ENCODE peak calls at places on chromosomes 6 and 20, in four cellular contexts. O is endothelial cell of umbilical vein, W is A549, B is GM12878. C is an unnamed sample.

GRCh38 chr6:166306378-166307081 is 1.7 kb downstream of the PRR18 start:
- DNase-seq in W (no peak), O (no peak), B (no peak), C (peak; percentile 35)

GRCh38 chr20:32479697-32480140 is 105.4 kb downstream of the NOL4L start:
- DNase-seq in B (no peak), W (no peak), O (no peak), C (no peak)

GRCh38 chr6:135323202-135323668 is 142.1 kb downstream of the MYB start:
- DNase-seq in W (no peak), B (peak; percentile 72), O (no peak), C (peak; percentile 98)

GRCh38 chr6:24858154-24858801 is 59.6 kb upstream of the ARMH2 start:
- DNase-seq in W (no peak), B (peak; percentile 41), O (peak; percentile 10), C (peak; percentile 92)

GRCh38 chr6:148525453-148525852 is 182.8 kb downstream of the SASH1 start:
- DNase-seq in B (no peak), W (no peak), O (no peak), C (no peak)

GRCh38 chr20:49615401-49616153 is 47.6 kb upstream of the PTGIS start:
- DNase-seq in W (peak; percentile 83), O (no peak), B (no peak), C (no peak)

GRCh38 chr20:45032781-45033180 is 66.5 kb downstream of the STK4 start:
- DNase-seq in B (no peak), O (no peak), W (no peak), C (no peak)

GRCh38 chr6:43913388-43914271 is 143.6 kb downstream of the VEGFA start:
- DNase-seq in O (no peak), W (no peak), B (no peak), C (no peak)

GRCh38 chr6:64280569-64280968 is 645.0 kb downstream of the PHF3 start:
- DNase-seq in O (peak; percentile 45), B (no peak), W (no peak), C (peak; percentile 40)

GRCh38 chr6:135162678-135163439 is 18.2 kb upstream of the MYB start:
- DNase-seq in B (no peak), W (peak; percentile 43), O (peak; percentile 35), C (peak; percentile 67)

GRCh38 chr6:168908887-168909286 is 344.8 kb downstream of the THBS2 start:
- DNase-seq in W (peak; percentile 10), B (no peak), O (no peak), C (no peak)

GRCh38 chr6:46772754-46773153 is 20.4 kb upstream of the MEP1A start:
- DNase-seq in B (peak; percentile 9), W (no peak), O (no peak), C (peak; percentile 94)

GRCh38 chr20:41005361-41005729 is 23.3 kb upstream of the TOP1 start:
- DNase-seq in B (no peak), W (peak; percentile 54), O (peak; percentile 98), C (no peak)

GRCh38 chr6:128350416-128351254 is 169.8 kb downstream of the PTPRK start:
- DNase-seq in O (no peak), B (no peak), W (peak; percentile 6), C (no peak)

GRCh38 chr20:46883847-46884246 is 10.8 kb upstream of the EYA2 start:
- DNase-seq in B (no peak), W (no peak), O (no peak), C (no peak)

GRCh38 chr6:170102038-170102437 is 188.8 kb downstream of the DLL1 start:
- DNase-seq in W (no peak), O (no peak), B (no peak), C (peak; percentile 78)

GRCh38 chr6:18457065-18457817 is 70.1 kb downstream of the RNF144B start:
- DNase-seq in W (no peak), B (no peak), O (no peak), C (no peak)

GRCh38 chr6:80618953-80619352 is 512.5 kb downstream of the BCKDHB start:
- DNase-seq in O (no peak), W (no peak), B (no peak), C (no peak)

GRCh38 chr6:169490830-169491229 is 211.0 kb downstream of the WDR27 start:
- DNase-seq in W (no peak), B (no peak), O (peak; percentile 28), C (no peak)

GRCh38 chr6:7100072-7100750 is 7.5 kb upstream of the RREB1 start:
- DNase-seq in W (no peak), B (no peak), O (peak; percentile 30), C (peak; percentile 72)

GRCh38 chr6:54632984-54633565 is 213.5 kb upstream of the FAM83B start:
- DNase-seq in O (no peak), W (no peak), B (no peak), C (no peak)

GRCh38 chr20:58693226-58694006 is 816 bp downstream of the NPEPL1 start:
- DNase-seq in B (no peak), O (peak; percentile 20), W (peak; percentile 6), C (peak; percentile 19)

GRCh38 chr6:28802417-28803336 is 121.1 kb downstream of the TRIM27 start:
- DNase-seq in W (no peak), B (no peak), O (peak; percentile 25), C (peak; percentile 90)

GRCh38 chr6:124963416-124964083 is 1.3 kb downstream of the RNF217 start:
- DNase-seq in O (peak; percentile 75), W (no peak), B (no peak), C (no peak)

GRCh38 chr20:57329608-57330221 is at the start of gene SPO11:
- DNase-seq in O (no peak), W (no peak), B (no peak), C (peak; percentile 23)

GRCh38 chr6:98579941-98580340 is 254.4 kb upstream of the POU3F2 start:
- DNase-seq in O (no peak), B (no peak), W (no peak), C (no peak)
- TF ChIP-seq MYC in O (no peak), B (no peak), W (no peak), C (no peak)

GRCh38 chr20:62262064-62262463 is 23.7 kb downstream of the OSBPL2 start:
- DNase-seq in O (no peak), B (no peak), W (no peak), C (no peak)

GRCh38 chr20:62254021-62254724 is 15.9 kb downstream of the OSBPL2 start:
- DNase-seq in B (no peak), W (no peak), O (no peak), C (no peak)

GRCh38 chr20:62259294-62259565 is 20.9 kb downstream of the OSBPL2 start:
- DNase-seq in O (no peak), B (no peak), W (no peak), C (no peak)

GRCh38 chr20:62255976-62256375 is 17.7 kb downstream of the OSBPL2 start:
- DNase-seq in B (no peak), W (no peak), O (no peak), C (no peak)

DNA sequence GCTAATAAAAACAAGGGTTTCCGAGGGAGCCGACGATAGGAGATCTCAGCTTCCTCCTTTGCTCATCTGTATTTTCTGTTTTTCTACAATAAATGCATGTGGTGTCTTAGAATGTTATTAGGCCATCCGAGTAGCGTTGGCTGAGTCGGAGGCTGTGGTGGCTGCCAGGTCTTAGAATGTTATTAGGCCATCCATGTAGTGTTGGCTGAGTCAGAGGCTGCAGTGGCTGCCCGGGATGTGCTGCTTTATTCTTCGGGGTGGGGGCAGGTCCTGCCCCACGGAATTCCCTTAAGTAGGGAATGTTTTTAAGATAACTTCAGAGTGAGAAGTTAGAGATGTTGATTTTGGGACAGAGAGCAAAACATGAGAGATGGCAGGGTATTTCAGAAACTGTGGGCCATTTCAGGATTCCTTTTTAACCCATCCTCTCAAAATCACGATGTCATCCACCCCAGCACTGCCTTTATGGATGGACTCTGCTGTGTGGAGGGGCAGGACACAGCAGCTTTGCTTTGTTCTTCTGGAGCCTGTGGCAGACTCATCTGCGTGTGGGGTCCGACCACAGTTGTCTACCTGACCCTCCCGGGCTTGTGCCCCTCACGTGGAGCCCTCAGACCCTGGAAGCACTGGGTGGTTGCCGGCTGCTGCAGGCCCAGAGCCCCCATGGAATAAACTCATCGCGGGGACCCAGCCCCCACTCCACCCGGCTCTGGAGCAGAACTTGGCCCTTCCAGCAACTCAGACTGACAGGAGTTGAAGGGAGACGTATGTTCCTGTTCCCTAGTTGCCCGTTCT is 20.4 kb downstream of the OSBPL2 start:
- DNase-seq in O (peak; percentile 28), W (no peak), B (no peak), C (no peak)
- H3K4me3 ChIP-seq in O (no peak overlapping the region), W (no peak overlapping the region), B (no peak overlapping the region), C (no peak overlapping the region)

GRCh38 chr20:63180541-63181185 is 35.3 kb downstream of the YTHDF1 start:
- DNase-seq in B (no peak), W (no peak), O (no peak), C (no peak)
- TF ChIP-seq MAX in B (no peak), W (no peak), O (no peak), C (no peak)

GRCh38 chr6:1255646-1256365 is 56.1 kb upstream of the FOXQ1 start:
- DNase-seq in W (no peak), B (no peak), O (no peak), C (no peak)

GRCh38 chr6:1256435-1257008 is 55.4 kb upstream of the FOXQ1 start:
- DNase-seq in O (no peak), W (no peak), B (no peak), C (no peak)

GRCh38 chr6:1254326-1254725 is 57.6 kb upstream of the FOXQ1 start:
- DNase-seq in B (no peak), O (no peak), W (no peak), C (no peak)

GRCh38 chr6:1251198-1252155 is 60.4 kb upstream of the FOXQ1 start:
- DNase-seq in O (no peak), W (no peak), B (no peak), C (no peak)

DNA sequence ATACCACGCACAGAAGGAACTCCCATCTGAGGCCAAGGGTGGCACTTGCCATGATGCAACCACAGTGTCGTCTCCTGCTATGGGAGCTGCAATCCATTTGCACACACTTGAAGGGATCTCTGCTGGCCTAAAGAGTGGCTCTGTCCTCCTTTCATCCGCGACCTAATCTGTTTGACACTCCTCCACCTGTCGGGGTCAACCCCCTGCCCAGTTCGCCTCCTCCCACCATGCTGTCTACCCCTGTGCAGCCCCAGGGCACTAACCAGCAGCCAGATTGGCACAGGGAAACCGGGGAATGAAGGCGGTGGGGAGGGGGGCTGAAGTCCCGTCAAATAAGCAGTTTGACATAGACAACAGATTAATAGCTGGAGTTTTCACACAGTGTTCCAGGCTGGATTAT is 58.1 kb upstream of the FOXQ1 start:
- DNase-seq in O (no peak), W (no peak), B (no peak), C (no peak)
- TF ChIP-seq MYC in O (no peak), W (no peak), B (no peak), C (no peak)

GRCh38 chr6:19839788-19840187 is 2.6 kb downstream of the ID4 start:
- DNase-seq in B (no peak), O (no peak), W (no peak), C (no peak)
- H3K4me3 ChIP-seq in B (no peak overlapping the region), O (no peak overlapping the region), W (peak overlapping the region; percentile 59), C (no peak overlapping the region)

DNA sequence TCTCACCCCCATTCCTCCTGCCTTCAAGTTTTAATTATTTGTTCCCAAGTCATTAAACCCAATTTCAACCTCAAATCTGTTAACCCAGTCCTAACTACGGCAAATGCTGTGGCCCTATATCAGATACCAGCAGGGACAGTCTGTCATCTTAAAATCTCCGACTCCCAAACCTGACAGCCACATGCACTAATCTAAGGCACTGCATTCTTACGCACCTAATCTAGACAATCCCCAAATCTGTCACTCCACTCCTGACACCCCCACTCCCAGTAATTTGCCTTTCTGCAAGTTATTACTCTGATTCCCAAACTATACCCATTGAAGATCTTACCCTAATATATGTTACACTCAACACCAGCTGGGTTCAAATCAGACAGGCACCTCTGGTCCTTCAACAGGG is 2.5 kb downstream of the MTCH1 start:
- DNase-seq in O (no peak), W (no peak), B (no peak), C (no peak)
- TF ChIP-seq MAX in O (no peak), W (no peak), B (no peak), C (no peak)

GRCh38 chr6:11609324-11610071 is 71.9 kb downstream of the TMEM170B start:
- DNase-seq in B (no peak), O (peak; percentile 99), W (peak; percentile 48), C (no peak)
- TF ChIP-seq MYC in B (no peak), O (peak; percentile 2), W (no peak), C (no peak)